ENCODE peak calls at places on chromosomes 6 and 20, in ten cellular contexts. One of them, this sample, is unnamed.

GRCh38 chr6:52074155-52074554 is 13.3 kb downstream of the PKHD1 start:
- DNase-seq in progenitor cell of endocrine pancreas: no peak
- DNase-seq in AG10803: no peak
- DNase-seq in CD4-positive, alpha-beta T cell: no peak
- DNase-seq in heart right ventricle: no peak
- DNase-seq in A549: no peak
- DNase-seq in sigmoid colon: no peak
- DNase-seq in HCT116: no peak
- DNase-seq in type B pancreatic cell: no peak
- DNase-seq in left ventricle myocardium inferior: no peak
- DNase-seq in this sample: no peak

GRCh38 chr6:132253906-132254305 is 147.4 kb downstream of the MOXD1 start:
- DNase-seq in CD4-positive, alpha-beta T cell: no peak
- DNase-seq in A549: no peak
- DNase-seq in sigmoid colon: no peak
- DNase-seq in left ventricle myocardium inferior: no peak
- DNase-seq in HCT116: no peak
- DNase-seq in type B pancreatic cell: no peak
- DNase-seq in progenitor cell of endocrine pancreas: no peak
- DNase-seq in AG10803: peak
- DNase-seq in heart right ventricle: no peak
- DNase-seq in this sample: no peak

GRCh38 chr20:32512047-32512385 is 73.1 kb downstream of the NOL4L start:
- DNase-seq in heart right ventricle: no peak
- DNase-seq in CD4-positive, alpha-beta T cell: no peak
- DNase-seq in type B pancreatic cell: no peak
- DNase-seq in progenitor cell of endocrine pancreas: no peak
- DNase-seq in left ventricle myocardium inferior: no peak
- DNase-seq in AG10803: no peak
- DNase-seq in A549: no peak
- DNase-seq in HCT116: no peak
- DNase-seq in sigmoid colon: no peak
- DNase-seq in this sample: no peak

GRCh38 chr20:37786043-37786442 is 92.2 kb downstream of the CTNNBL1 start:
- DNase-seq in AG10803: no peak
- DNase-seq in sigmoid colon: no peak
- DNase-seq in CD4-positive, alpha-beta T cell: no peak
- DNase-seq in left ventricle myocardium inferior: no peak
- DNase-seq in type B pancreatic cell: no peak
- DNase-seq in HCT116: no peak
- DNase-seq in A549: no peak
- DNase-seq in heart right ventricle: no peak
- DNase-seq in progenitor cell of endocrine pancreas: no peak
- DNase-seq in this sample: no peak

GRCh38 chr6:44594471-44594870 is 207.0 kb downstream of the CDC5L start:
- DNase-seq in heart right ventricle: no peak
- DNase-seq in progenitor cell of endocrine pancreas: no peak
- DNase-seq in sigmoid colon: no peak
- DNase-seq in AG10803: no peak
- DNase-seq in type B pancreatic cell: no peak
- DNase-seq in HCT116: no peak
- DNase-seq in CD4-positive, alpha-beta T cell: no peak
- DNase-seq in left ventricle myocardium inferior: no peak
- DNase-seq in A549: no peak
- DNase-seq in this sample: no peak

GRCh38 chr6:139540276-139540675 is 165.8 kb upstream of the CITED2 start:
- DNase-seq in HCT116: no peak
- DNase-seq in left ventricle myocardium inferior: no peak
- DNase-seq in A549: no peak
- DNase-seq in sigmoid colon: no peak
- DNase-seq in CD4-positive, alpha-beta T cell: peak
- DNase-seq in AG10803: peak
- DNase-seq in progenitor cell of endocrine pancreas: no peak
- DNase-seq in type B pancreatic cell: no peak
- DNase-seq in heart right ventricle: no peak
- DNase-seq in this sample: no peak

GRCh38 chr6:84801250-84801649 is 36.9 kb upstream of the TBX18 start:
- DNase-seq in AG10803: no peak
- DNase-seq in left ventricle myocardium inferior: no peak
- DNase-seq in type B pancreatic cell: no peak
- DNase-seq in CD4-positive, alpha-beta T cell: no peak
- DNase-seq in sigmoid colon: no peak
- DNase-seq in progenitor cell of endocrine pancreas: no peak
- DNase-seq in A549: no peak
- DNase-seq in HCT116: no peak
- DNase-seq in heart right ventricle: no peak
- DNase-seq in this sample: no peak

GRCh38 chr6:5509106-5509505 is 247.8 kb downstream of the FARS2 start:
- DNase-seq in CD4-positive, alpha-beta T cell: no peak
- DNase-seq in sigmoid colon: no peak
- DNase-seq in heart right ventricle: no peak
- DNase-seq in AG10803: no peak
- DNase-seq in type B pancreatic cell: no peak
- DNase-seq in HCT116: no peak
- DNase-seq in A549: no peak
- DNase-seq in left ventricle myocardium inferior: peak
- DNase-seq in progenitor cell of endocrine pancreas: no peak
- DNase-seq in this sample: no peak

GRCh38 chr20:36385503-36385902 is 79.4 kb downstream of the DLGAP4 start:
- DNase-seq in left ventricle myocardium inferior: no peak
- DNase-seq in AG10803: no peak
- DNase-seq in HCT116: no peak
- DNase-seq in progenitor cell of endocrine pancreas: no peak
- DNase-seq in sigmoid colon: no peak
- DNase-seq in type B pancreatic cell: no peak
- DNase-seq in A549: no peak
- DNase-seq in CD4-positive, alpha-beta T cell: no peak
- DNase-seq in heart right ventricle: no peak
- DNase-seq in this sample: no peak

GRCh38 chr20:36386236-36386635 is 80.1 kb downstream of the DLGAP4 start:
- DNase-seq in CD4-positive, alpha-beta T cell: no peak
- DNase-seq in AG10803: no peak
- DNase-seq in progenitor cell of endocrine pancreas: no peak
- DNase-seq in HCT116: no peak
- DNase-seq in left ventricle myocardium inferior: no peak
- DNase-seq in sigmoid colon: no peak
- DNase-seq in A549: no peak
- DNase-seq in type B pancreatic cell: no peak
- DNase-seq in heart right ventricle: no peak
- DNase-seq in this sample: no peak

GRCh38 chr20:36378686-36379085 is 72.5 kb downstream of the DLGAP4 start:
- DNase-seq in progenitor cell of endocrine pancreas: no peak
- DNase-seq in CD4-positive, alpha-beta T cell: no peak
- DNase-seq in type B pancreatic cell: no peak
- DNase-seq in left ventricle myocardium inferior: no peak
- DNase-seq in HCT116: no peak
- DNase-seq in AG10803: no peak
- DNase-seq in A549: no peak
- DNase-seq in heart right ventricle: no peak
- DNase-seq in sigmoid colon: no peak
- DNase-seq in this sample: no peak

GRCh38 chr20:36384022-36384619 is 78.0 kb downstream of the DLGAP4 start:
- DNase-seq in CD4-positive, alpha-beta T cell: peak
- DNase-seq in progenitor cell of endocrine pancreas: peak
- DNase-seq in HCT116: peak
- DNase-seq in sigmoid colon: no peak
- DNase-seq in A549: no peak
- DNase-seq in AG10803: peak
- DNase-seq in heart right ventricle: peak
- DNase-seq in type B pancreatic cell: no peak
- DNase-seq in left ventricle myocardium inferior: no peak
- DNase-seq in this sample: no peak
- TF ChIP-seq CTCF in CD4-positive, alpha-beta T cell: no peak
- TF ChIP-seq CTCF in progenitor cell of endocrine pancreas: peak
- TF ChIP-seq CTCF in HCT116: peak
- TF ChIP-seq CTCF in sigmoid colon: no peak
- TF ChIP-seq CTCF in A549: no peak
- TF ChIP-seq CTCF in AG10803: no peak
- TF ChIP-seq CTCF in heart right ventricle: no peak
- TF ChIP-seq CTCF in type B pancreatic cell: peak
- TF ChIP-seq CTCF in left ventricle myocardium inferior: no peak
- TF ChIP-seq CTCF in this sample: no peak

GRCh38 chr6:34535646-34536045 is 20.5 kb downstream of the SPDEF start:
- DNase-seq in heart right ventricle: no peak
- DNase-seq in type B pancreatic cell: no peak
- DNase-seq in sigmoid colon: no peak
- DNase-seq in progenitor cell of endocrine pancreas: no peak
- DNase-seq in A549: no peak
- DNase-seq in left ventricle myocardium inferior: no peak
- DNase-seq in HCT116: no peak
- DNase-seq in AG10803: no peak
- DNase-seq in CD4-positive, alpha-beta T cell: no peak
- DNase-seq in this sample: no peak
- TF ChIP-seq CTCF in heart right ventricle: no peak
- TF ChIP-seq CTCF in type B pancreatic cell: no peak
- TF ChIP-seq CTCF in sigmoid colon: no peak
- TF ChIP-seq CTCF in progenitor cell of endocrine pancreas: no peak
- TF ChIP-seq CTCF in A549: no peak
- TF ChIP-seq CTCF in left ventricle myocardium inferior: no peak
- TF ChIP-seq CTCF in HCT116: no peak
- TF ChIP-seq CTCF in AG10803: no peak
- TF ChIP-seq CTCF in CD4-positive, alpha-beta T cell: no peak
- TF ChIP-seq CTCF in this sample: no peak

GRCh38 chr20:1310506-1311190 is 18.3 kb downstream of the SDCBP2 start:
- DNase-seq in progenitor cell of endocrine pancreas: no peak
- DNase-seq in AG10803: no peak
- DNase-seq in left ventricle myocardium inferior: no peak
- DNase-seq in CD4-positive, alpha-beta T cell: no peak
- DNase-seq in sigmoid colon: no peak
- DNase-seq in type B pancreatic cell: no peak
- DNase-seq in HCT116: no peak
- DNase-seq in A549: no peak
- DNase-seq in heart right ventricle: no peak
- DNase-seq in this sample: no peak

GRCh38 chr20:1312308-1312707 is 16.6 kb downstream of the SDCBP2 start:
- DNase-seq in left ventricle myocardium inferior: no peak
- DNase-seq in heart right ventricle: no peak
- DNase-seq in HCT116: no peak
- DNase-seq in CD4-positive, alpha-beta T cell: no peak
- DNase-seq in type B pancreatic cell: no peak
- DNase-seq in progenitor cell of endocrine pancreas: no peak
- DNase-seq in sigmoid colon: no peak
- DNase-seq in AG10803: no peak
- DNase-seq in A549: no peak
- DNase-seq in this sample: peak

GRCh38 chr20:1312904-1313235 is 16.1 kb downstream of the SDCBP2 start:
- DNase-seq in A549: no peak
- DNase-seq in type B pancreatic cell: no peak
- DNase-seq in heart right ventricle: no peak
- DNase-seq in progenitor cell of endocrine pancreas: no peak
- DNase-seq in CD4-positive, alpha-beta T cell: no peak
- DNase-seq in left ventricle myocardium inferior: no peak
- DNase-seq in AG10803: no peak
- DNase-seq in sigmoid colon: no peak
- DNase-seq in HCT116: no peak
- DNase-seq in this sample: no peak

GRCh38 chr20:1315804-1316203 is 13.1 kb downstream of the SDCBP2 start:
- DNase-seq in A549: no peak
- DNase-seq in heart right ventricle: no peak
- DNase-seq in CD4-positive, alpha-beta T cell: no peak
- DNase-seq in HCT116: no peak
- DNase-seq in left ventricle myocardium inferior: no peak
- DNase-seq in sigmoid colon: no peak
- DNase-seq in type B pancreatic cell: no peak
- DNase-seq in AG10803: no peak
- DNase-seq in progenitor cell of endocrine pancreas: no peak
- DNase-seq in this sample: no peak

DNA sequence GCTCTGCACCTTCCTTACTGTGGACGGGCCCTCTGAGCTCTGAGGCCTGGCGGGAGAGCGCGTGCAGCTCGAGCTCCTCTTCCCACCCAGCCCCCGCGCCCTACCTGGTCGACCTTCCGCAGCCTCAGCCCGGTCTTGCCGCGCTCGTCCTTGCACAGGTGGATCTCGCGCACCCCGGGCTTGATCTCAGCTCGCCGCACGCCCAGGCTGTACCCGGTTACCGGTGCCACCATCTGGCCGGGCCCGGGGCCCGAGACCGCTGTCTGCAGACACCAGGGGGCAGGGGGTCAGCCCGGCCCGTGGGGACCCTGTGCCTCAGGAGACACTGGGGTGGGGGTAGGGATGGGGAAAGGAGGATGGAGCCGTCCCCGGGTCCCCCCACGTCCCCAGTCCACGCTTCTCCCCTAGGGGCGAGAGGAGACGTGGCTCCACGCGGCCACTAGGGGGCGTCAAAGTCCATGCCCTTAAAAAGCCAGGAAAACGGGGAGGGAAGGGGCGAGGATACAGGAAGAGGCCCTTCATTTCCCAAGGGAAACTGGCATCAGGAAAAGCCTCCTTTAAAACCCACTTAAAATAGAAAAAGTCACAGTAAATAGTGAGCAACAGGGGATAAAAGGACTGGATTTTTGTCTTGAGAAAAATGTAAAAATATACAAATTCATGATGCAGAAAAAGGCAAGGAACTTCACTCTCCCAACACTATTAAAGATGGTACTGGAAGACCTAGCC is 15.5 kb downstream of the SDCBP2 start:
- DNase-seq in CD4-positive, alpha-beta T cell: peak
- DNase-seq in left ventricle myocardium inferior: peak
- DNase-seq in sigmoid colon: peak
- DNase-seq in A549: peak
- DNase-seq in heart right ventricle: peak
- DNase-seq in AG10803: peak
- DNase-seq in HCT116: peak
- DNase-seq in type B pancreatic cell: no peak
- DNase-seq in progenitor cell of endocrine pancreas: peak
- DNase-seq in this sample: peak
- TF ChIP-seq CTCF in CD4-positive, alpha-beta T cell: peak
- TF ChIP-seq CTCF in left ventricle myocardium inferior: peak
- TF ChIP-seq CTCF in sigmoid colon: peak
- TF ChIP-seq CTCF in A549: peak
- TF ChIP-seq CTCF in heart right ventricle: peak
- TF ChIP-seq CTCF in AG10803: peak
- TF ChIP-seq CTCF in HCT116: peak
- TF ChIP-seq CTCF in type B pancreatic cell: peak
- TF ChIP-seq CTCF in progenitor cell of endocrine pancreas: peak
- TF ChIP-seq CTCF in this sample: peak

GRCh38 chr6:157442296-157442695 is 61.3 kb downstream of the ZDHHC14 start:
- DNase-seq in CD4-positive, alpha-beta T cell: no peak
- DNase-seq in heart right ventricle: no peak
- DNase-seq in A549: no peak
- DNase-seq in AG10803: peak
- DNase-seq in HCT116: no peak
- DNase-seq in type B pancreatic cell: no peak
- DNase-seq in progenitor cell of endocrine pancreas: no peak
- DNase-seq in sigmoid colon: no peak
- DNase-seq in left ventricle myocardium inferior: no peak
- DNase-seq in this sample: no peak

GRCh38 chr6:157447735-157448134 is 66.7 kb downstream of the ZDHHC14 start:
- DNase-seq in HCT116: no peak
- DNase-seq in type B pancreatic cell: no peak
- DNase-seq in left ventricle myocardium inferior: no peak
- DNase-seq in heart right ventricle: no peak
- DNase-seq in progenitor cell of endocrine pancreas: no peak
- DNase-seq in CD4-positive, alpha-beta T cell: no peak
- DNase-seq in AG10803: no peak
- DNase-seq in sigmoid colon: no peak
- DNase-seq in A549: no peak
- DNase-seq in this sample: no peak

GRCh38 chr6:157440162-157440561 is 59.2 kb downstream of the ZDHHC14 start:
- DNase-seq in progenitor cell of endocrine pancreas: no peak
- DNase-seq in type B pancreatic cell: no peak
- DNase-seq in AG10803: no peak
- DNase-seq in CD4-positive, alpha-beta T cell: no peak
- DNase-seq in A549: no peak
- DNase-seq in sigmoid colon: no peak
- DNase-seq in heart right ventricle: no peak
- DNase-seq in left ventricle myocardium inferior: no peak
- DNase-seq in HCT116: no peak
- DNase-seq in this sample: no peak

GRCh38 chr6:157445277-157445676 is 64.3 kb downstream of the ZDHHC14 start:
- DNase-seq in AG10803: no peak
- DNase-seq in CD4-positive, alpha-beta T cell: no peak
- DNase-seq in HCT116: no peak
- DNase-seq in sigmoid colon: no peak
- DNase-seq in progenitor cell of endocrine pancreas: no peak
- DNase-seq in heart right ventricle: no peak
- DNase-seq in A549: no peak
- DNase-seq in left ventricle myocardium inferior: no peak
- DNase-seq in type B pancreatic cell: no peak
- DNase-seq in this sample: no peak

DNA sequence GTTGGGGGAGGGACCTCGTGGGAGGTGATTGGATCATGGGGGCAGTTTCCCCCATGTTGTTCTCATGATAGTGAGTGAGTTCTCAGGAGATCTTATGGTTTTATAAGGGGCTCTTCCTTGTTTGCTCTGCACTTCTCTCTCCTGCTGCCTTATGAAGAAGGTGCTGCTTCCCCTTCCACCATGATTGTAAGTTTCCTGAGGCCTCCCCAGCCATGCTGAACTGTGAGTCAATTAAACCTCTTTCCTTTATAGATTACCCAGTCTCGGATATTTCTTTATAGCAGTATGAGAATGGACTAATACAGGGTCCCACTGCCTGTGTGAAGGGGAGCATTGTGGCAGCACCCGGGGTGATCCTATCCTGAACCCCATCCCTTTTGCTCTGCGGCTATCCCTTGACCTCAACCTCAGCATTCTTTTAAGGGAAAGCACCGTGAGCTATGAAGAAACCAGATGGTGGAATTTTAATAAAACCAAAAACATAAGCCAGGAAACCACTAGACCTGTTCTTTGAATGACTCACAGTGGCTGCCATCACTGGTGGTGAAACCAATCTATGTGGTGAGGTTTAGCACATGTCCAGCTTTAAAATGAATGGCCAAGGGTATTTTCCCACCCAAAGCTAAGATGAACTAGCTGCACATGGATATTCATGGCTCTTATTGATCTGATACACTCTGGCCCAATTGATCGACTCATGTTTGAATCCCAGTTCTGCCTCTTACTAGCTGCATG is 62.2 kb downstream of the ZDHHC14 start:
- DNase-seq in CD4-positive, alpha-beta T cell: no peak
- DNase-seq in A549: no peak
- DNase-seq in left ventricle myocardium inferior: no peak
- DNase-seq in heart right ventricle: no peak
- DNase-seq in AG10803: peak
- DNase-seq in progenitor cell of endocrine pancreas: no peak
- DNase-seq in HCT116: no peak
- DNase-seq in sigmoid colon: no peak
- DNase-seq in type B pancreatic cell: no peak
- DNase-seq in this sample: no peak
- TF ChIP-seq CTCF in CD4-positive, alpha-beta T cell: no peak
- TF ChIP-seq CTCF in A549: no peak
- TF ChIP-seq CTCF in left ventricle myocardium inferior: no peak
- TF ChIP-seq CTCF in heart right ventricle: no peak
- TF ChIP-seq CTCF in AG10803: no peak
- TF ChIP-seq CTCF in progenitor cell of endocrine pancreas: no peak
- TF ChIP-seq CTCF in HCT116: no peak
- TF ChIP-seq CTCF in sigmoid colon: no peak
- TF ChIP-seq CTCF in type B pancreatic cell: no peak
- TF ChIP-seq CTCF in this sample: no peak

This sample was measured in heart left ventricle.